ENCODE peak calls at places on chromosomes 3 and 15, in nine cellular contexts. One of them, this sample, is unnamed.
A peak's percentile ranks its signal among the peaks of the same experiment; 100 is the strongest.

GRCh38 chr15:52728899-52729298 is 49.7 kb upstream of the ATOSA start:
- DNase-seq in mesothelial cell of epicardium: no peak
- DNase-seq in NCI-H510A: no peak
- DNase-seq in uterus: no peak
- DNase-seq in heart right ventricle: no peak
- DNase-seq in GM12865: no peak
- DNase-seq in Right ventricle myocardium superior: no peak
- DNase-seq in nucleus accumbens: no peak
- DNase-seq in small intestine: no peak
- DNase-seq in this sample: no peak

GRCh38 chr15:90315276-90315982 is 36.7 kb upstream of the ZNF774 start:
- DNase-seq in mesothelial cell of epicardium: no peak
- DNase-seq in NCI-H510A: no peak
- DNase-seq in uterus: peak; percentile 93
- DNase-seq in heart right ventricle: peak; percentile 55
- DNase-seq in GM12865: no peak
- DNase-seq in Right ventricle myocardium superior: peak; percentile 74
- DNase-seq in nucleus accumbens: peak; percentile 39
- DNase-seq in small intestine: peak; percentile 63
- DNase-seq in this sample: peak; percentile 69

GRCh38 chr3:76152028-76152427 is 366.7 kb upstream of the ZNF717 start:
- DNase-seq in mesothelial cell of epicardium: no peak
- DNase-seq in NCI-H510A: no peak
- DNase-seq in uterus: no peak
- DNase-seq in heart right ventricle: no peak
- DNase-seq in GM12865: no peak
- DNase-seq in Right ventricle myocardium superior: no peak
- DNase-seq in nucleus accumbens: no peak
- DNase-seq in small intestine: no peak
- DNase-seq in this sample: no peak

GRCh38 chr3:23761440-23761896 is 44.3 kb upstream of the UBE2E1 start:
- DNase-seq in mesothelial cell of epicardium: no peak
- DNase-seq in NCI-H510A: no peak
- DNase-seq in uterus: no peak
- DNase-seq in heart right ventricle: no peak
- DNase-seq in GM12865: peak; percentile 75
- DNase-seq in Right ventricle myocardium superior: no peak
- DNase-seq in nucleus accumbens: no peak
- DNase-seq in small intestine: peak; percentile 64
- DNase-seq in this sample: no peak

GRCh38 chr3:44966795-44967278 is 9.1 kb downstream of the ZDHHC3 start:
- DNase-seq in mesothelial cell of epicardium: no peak
- DNase-seq in NCI-H510A: no peak
- DNase-seq in uterus: no peak
- DNase-seq in heart right ventricle: no peak
- DNase-seq in GM12865: peak; percentile 37
- DNase-seq in Right ventricle myocardium superior: no peak
- DNase-seq in nucleus accumbens: no peak
- DNase-seq in small intestine: peak; percentile 76
- DNase-seq in this sample: peak; percentile 53

GRCh38 chr3:175735866-175736265 is 876.7 kb downstream of the NAALADL2 start:
- DNase-seq in mesothelial cell of epicardium: no peak
- DNase-seq in NCI-H510A: no peak
- DNase-seq in uterus: no peak
- DNase-seq in heart right ventricle: no peak
- DNase-seq in GM12865: no peak
- DNase-seq in Right ventricle myocardium superior: no peak
- DNase-seq in nucleus accumbens: no peak
- DNase-seq in small intestine: peak; percentile 18
- DNase-seq in this sample: no peak

GRCh38 chr3:140972833-140973232 is 31.2 kb downstream of the SLC25A36 start:
- DNase-seq in mesothelial cell of epicardium: no peak
- DNase-seq in NCI-H510A: no peak
- DNase-seq in uterus: no peak
- DNase-seq in heart right ventricle: no peak
- DNase-seq in GM12865: no peak
- DNase-seq in Right ventricle myocardium superior: no peak
- DNase-seq in nucleus accumbens: no peak
- DNase-seq in small intestine: peak; percentile 24
- DNase-seq in this sample: no peak

GRCh38 chr3:136699271-136699828 is 52.8 kb downstream of the STAG1 start:
- DNase-seq in mesothelial cell of epicardium: no peak
- DNase-seq in NCI-H510A: no peak
- DNase-seq in uterus: no peak
- DNase-seq in heart right ventricle: no peak
- DNase-seq in GM12865: no peak
- DNase-seq in Right ventricle myocardium superior: no peak
- DNase-seq in nucleus accumbens: no peak
- DNase-seq in small intestine: no peak
- DNase-seq in this sample: no peak

GRCh38 chr15:42140383-42141070 is 15.9 kb downstream of the PLA2G4F start:
- DNase-seq in mesothelial cell of epicardium: peak; percentile 28
- DNase-seq in NCI-H510A: no peak
- DNase-seq in uterus: no peak
- DNase-seq in heart right ventricle: no peak
- DNase-seq in GM12865: no peak
- DNase-seq in Right ventricle myocardium superior: no peak
- DNase-seq in nucleus accumbens: no peak
- DNase-seq in small intestine: peak; percentile 28
- DNase-seq in this sample: no peak

GRCh38 chr3:14268897-14269296 is 90.3 kb downstream of the LSM3 start:
- DNase-seq in mesothelial cell of epicardium: no peak
- DNase-seq in NCI-H510A: no peak
- DNase-seq in uterus: no peak
- DNase-seq in heart right ventricle: no peak
- DNase-seq in GM12865: no peak
- DNase-seq in Right ventricle myocardium superior: no peak
- DNase-seq in nucleus accumbens: no peak
- DNase-seq in small intestine: no peak
- DNase-seq in this sample: no peak

GRCh38 chr3:146163584-146163983 is 2.6 kb upstream of the PLOD2 start:
- DNase-seq in mesothelial cell of epicardium: no peak
- DNase-seq in NCI-H510A: no peak
- DNase-seq in uterus: no peak
- DNase-seq in heart right ventricle: no peak
- DNase-seq in GM12865: no peak
- DNase-seq in Right ventricle myocardium superior: no peak
- DNase-seq in nucleus accumbens: no peak
- DNase-seq in small intestine: no peak
- DNase-seq in this sample: no peak

GRCh38 chr3:50658416-50658815 is 16.3 kb upstream of the DOCK3 start:
- DNase-seq in mesothelial cell of epicardium: no peak
- DNase-seq in NCI-H510A: no peak
- DNase-seq in uterus: no peak
- DNase-seq in heart right ventricle: no peak
- DNase-seq in GM12865: no peak
- DNase-seq in Right ventricle myocardium superior: no peak
- DNase-seq in nucleus accumbens: no peak
- DNase-seq in small intestine: no peak
- DNase-seq in this sample: no peak

This sample was measured in stomach.